ENCODE peak calls at places on chromosomes 2 and 18, in ten cellular contexts. B, A, N, Y, M, C, G, L, T and U are unnamed samples.

GRCh38 chr2:186544255-186544675 is 45.6 kb upstream of the ITGAV start:
- DNase-seq in B (peak), C (peak), G (no peak), L (no peak), T (peak), N (peak), Y (no peak), A (peak), M (no peak), U (no peak)

GRCh38 chr2:156405586-156405985 is 30.6 kb upstream of the GPD2 start:
- DNase-seq in M (no peak), Y (no peak), T (peak), A (no peak), G (no peak), N (no peak), B (peak), C (no peak), L (no peak), U (no peak)

GRCh38 chr2:10079192-10079930 is 850 bp downstream of the CYS1 start:
- DNase-seq in N (no peak), C (no peak), B (peak), A (peak), G (peak), L (no peak), T (peak), M (no peak), Y (peak), U (peak)

GRCh38 chr2:43605851-43606250 is 10.0 kb upstream of the THADA start:
- DNase-seq in T (no peak), C (no peak), A (no peak), Y (no peak), N (no peak), B (no peak), M (peak), G (no peak), L (no peak), U (no peak)

GRCh38 chr2:5094192-5094591 is 598.0 kb upstream of the SOX11 start:
- DNase-seq in Y (no peak), B (no peak), M (no peak), G (no peak), A (no peak), N (no peak), L (no peak), C (no peak), T (no peak), U (no peak)

GRCh38 chr18:70659026-70659726 is 370.3 kb downstream of the SOCS6 start:
- DNase-seq in L (peak), T (peak), A (no peak), C (no peak), B (peak), Y (no peak), G (no peak), N (no peak), M (no peak), U (no peak)

GRCh38 chr2:223725986-223726970 is 111.1 kb downstream of the AP1S3 start:
- DNase-seq in N (no peak), G (no peak), C (no peak), Y (no peak), T (no peak), A (no peak), L (no peak), M (no peak), B (no peak), U (no peak)

GRCh38 chr2:129896226-129897100 is 83.0 kb upstream of the RAB6C start:
- DNase-seq in Y (no peak), B (no peak), L (no peak), G (no peak), T (no peak), A (peak), N (no peak), C (no peak), M (no peak), U (no peak)

GRCh38 chr18:68233043-68233442 is 481.9 kb downstream of the TMX3 start:
- DNase-seq in T (no peak), B (no peak), N (no peak), C (no peak), M (no peak), G (no peak), A (no peak), L (no peak), Y (no peak), U (peak)

GRCh38 chr2:235603659-235604058 is 109.8 kb downstream of the AGAP1 start:
- DNase-seq in T (no peak), G (no peak), C (no peak), Y (no peak), L (no peak), M (no peak), B (no peak), A (no peak), N (no peak), U (no peak)

GRCh38 chr18:56982756-56983155 is 164.1 kb upstream of the BOD1L2 start:
- DNase-seq in N (no peak), T (no peak), B (no peak), A (no peak), L (no peak), M (no peak), Y (no peak), G (no peak), C (no peak), U (no peak)

GRCh38 chr18:62118324-62118723 is 68.5 kb downstream of the PIGN start:
- DNase-seq in T (no peak), Y (no peak), L (no peak), M (no peak), N (no peak), G (no peak), C (no peak), B (peak), A (no peak), U (no peak)

GRCh38 chr2:178513876-178514275 is 33.6 kb downstream of the PLEKHA3 start:
- DNase-seq in N (no peak), L (no peak), Y (no peak), T (no peak), A (no peak), B (peak), G (no peak), M (no peak), C (no peak), U (no peak)

GRCh38 chr2:85564144-85564563 is 2.9 kb upstream of the GGCX start:
- DNase-seq in G (no peak), L (no peak), M (no peak), C (no peak), A (no peak), N (no peak), B (no peak), Y (no peak), T (no peak), U (no peak)

GRCh38 chr2:146874260-146874658 is 970.6 kb upstream of the ACVR2A start:
- DNase-seq in A (peak), L (no peak), M (no peak), N (peak), G (no peak), T (peak), Y (no peak), B (no peak), C (peak), U (no peak)

GRCh38 chr2:111178730-111179405 is 58.2 kb downstream of the BCL2L11 start:
- DNase-seq in L (no peak), N (no peak), B (peak), C (peak), G (no peak), A (peak), T (no peak), M (no peak), Y (no peak), U (no peak)

GRCh38 chr18:26717123-26717522 is 148.4 kb downstream of the AQP4 start:
- DNase-seq in Y (peak), B (no peak), L (no peak), A (no peak), T (no peak), M (no peak), N (no peak), C (no peak), G (no peak), U (no peak)

GRCh38 chr2:44528595-44528994 is 166.8 kb downstream of the CAMKMT start:
- DNase-seq in B (no peak), G (no peak), M (no peak), C (no peak), A (no peak), T (peak), Y (no peak), N (no peak), L (no peak), U (no peak)

GRCh38 chr2:239302083-239302807 is 98.6 kb downstream of the HDAC4 start:
- DNase-seq in G (no peak), L (no peak), A (no peak), Y (no peak), C (no peak), T (no peak), N (no peak), M (no peak), B (no peak), U (no peak)

GRCh38 chr2:218908721-218909619 is 28.3 kb downstream of the WNT10A start:
- DNase-seq in M (peak), N (peak), B (peak), L (peak), A (peak), T (peak), C (no peak), Y (peak), G (peak), U (peak)

GRCh38 chr2:128217671-128218070 is 101.0 kb downstream of the HS6ST1 start:
- DNase-seq in G (no peak), T (no peak), M (no peak), L (no peak), B (no peak), A (no peak), Y (no peak), N (no peak), C (no peak), U (no peak)

GRCh38 chr2:157441072-157441454 is 2.8 kb downstream of the CYTIP start:
- DNase-seq in T (peak), B (no peak), Y (no peak), M (no peak), C (no peak), A (no peak), L (peak), N (no peak), G (no peak), U (no peak)

GRCh38 chr18:35577045-35577848 is 4.3 kb upstream of the GALNT1 start:
- DNase-seq in N (no peak), A (no peak), C (no peak), G (no peak), Y (no peak), T (peak), L (no peak), B (no peak), M (no peak), U (no peak)